ENCODE peak calls at places on chromosomes 7 and 10, in nine cellular contexts. X, C, Q, H, E, G, T, I and Z are unnamed samples.

GRCh38 chr7:33895025-33895804 is 10.1 kb upstream of the BMPER start:
- DNase-seq in G (peak; percentile 90), C (peak; percentile 89), E (no peak), Q (peak; percentile 89), H (peak; percentile 94), I (peak; percentile 61), T (peak; percentile 58), X (peak; percentile 89), Z (peak; percentile 95)

GRCh38 chr10:35635576-35635975 is 6.5 kb downstream of the FZD8 start:
- DNase-seq in G (no peak), T (no peak), E (peak; percentile 32), X (peak; percentile 83), I (no peak), Q (peak; percentile 79), C (peak; percentile 86), H (peak; percentile 81), Z (peak; percentile 74)

GRCh38 chr10:99921948-99922347 is 87.8 kb downstream of the DNMBP start:
- DNase-seq in X (no peak), E (no peak), I (no peak), H (no peak), G (no peak), T (no peak), Q (no peak), C (no peak), Z (no peak)

GRCh38 chr10:31013331-31013730 is 18.3 kb downstream of the ZNF438 start:
- DNase-seq in H (no peak), C (no peak), X (no peak), T (no peak), I (no peak), G (no peak), Q (no peak), E (no peak), Z (no peak)

GRCh38 chr10:123913688-123914268 is 22.2 kb upstream of the CPXM2 start:
- DNase-seq in T (no peak), I (no peak), G (no peak), X (no peak), C (peak; percentile 66), H (peak; percentile 27), E (no peak), Q (no peak), Z (no peak)

GRCh38 chr7:137142376-137142775 is 201.2 kb downstream of the PTN start:
- DNase-seq in X (no peak), H (no peak), C (no peak), I (no peak), G (no peak), E (no peak), T (no peak), Q (no peak), Z (no peak)

GRCh38 chr7:117323877-117324699 is 1.2 kb upstream of the WNT2 start:
- DNase-seq in H (peak; percentile 57), I (no peak), T (no peak), Q (peak; percentile 13), E (peak; percentile 56), C (peak; percentile 59), X (peak; percentile 61), G (peak; percentile 71), Z (peak; percentile 77)

GRCh38 chr10:17758200-17758599 is 6.2 kb downstream of the TMEM236 start:
- DNase-seq in X (peak; percentile 32), I (no peak), T (no peak), Q (no peak), E (no peak), G (no peak), C (no peak), H (peak; percentile 32), Z (peak; percentile 13)

GRCh38 chr7:47905071-47905920 is 43.0 kb downstream of the PKD1L1 start:
- DNase-seq in X (no peak), Q (peak; percentile 59), H (peak; percentile 14), C (no peak), T (no peak), I (no peak), G (no peak), E (no peak), Z (no peak)

GRCh38 chr7:118861581-118861980 is 637.1 kb downstream of the ANKRD7 start:
- DNase-seq in H (no peak), I (no peak), G (no peak), E (no peak), Q (no peak), X (no peak), T (no peak), C (no peak), Z (no peak)

GRCh38 chr7:68269410-68269809 is 1272.8 kb downstream of the TYW1 start:
- DNase-seq in X (peak; percentile 82), E (no peak), Q (no peak), G (no peak), T (no peak), C (no peak), H (peak; percentile 17), I (no peak), Z (no peak)

GRCh38 chr7:5488286-5488878 is 64.7 kb upstream of the TNRC18 start:
- DNase-seq in I (no peak), Q (no peak), G (no peak), H (no peak), T (no peak), X (no peak), C (peak; percentile 37), E (no peak), Z (no peak)

GRCh38 chr10:57222603-57223002 is 861.5 kb upstream of the ZWINT start:
- DNase-seq in E (no peak), I (no peak), C (peak; percentile 94), H (no peak), X (no peak), Q (no peak), T (no peak), G (no peak), Z (no peak)

GRCh38 chr7:16668049-16668858 is 22.3 kb downstream of the BZW2 start:
- DNase-seq in C (peak; percentile 40), G (peak; percentile 86), X (peak; percentile 91), E (peak; percentile 95), Q (peak; percentile 88), H (peak; percentile 100), T (no peak), I (no peak), Z (peak; percentile 30)

GRCh38 chr7:7099584-7100014 is 82.7 kb upstream of the C1GALT1 start:
- DNase-seq in H (peak; percentile 96), I (no peak), C (peak; percentile 99), Q (peak; percentile 100), X (peak; percentile 92), T (no peak), G (peak; percentile 79), E (peak; percentile 69), Z (peak; percentile 87)

GRCh38 chr7:155534691-155535090 is 11.7 kb downstream of the CNPY1 start:
- DNase-seq in E (no peak), X (no peak), C (no peak), G (peak; percentile 59), T (no peak), Q (no peak), H (no peak), I (no peak), Z (no peak)

GRCh38 chr7:118153551-118154177 is 30.3 kb upstream of the LSM8 start:
- DNase-seq in E (no peak), G (no peak), C (peak; percentile 72), I (no peak), X (peak; percentile 49), Q (peak; percentile 57), T (no peak), H (peak; percentile 46), Z (peak; percentile 83)

GRCh38 chr10:76388321-76388720 is 956.9 kb downstream of the LRMDA start:
- DNase-seq in Q (no peak), X (no peak), C (no peak), E (no peak), G (no peak), H (no peak), I (no peak), T (no peak), Z (no peak)

GRCh38 chr10:98235876-98236275 is 32.1 kb downstream of the LOXL4 start:
- DNase-seq in H (no peak), X (no peak), G (no peak), Q (no peak), I (no peak), C (no peak), E (no peak), T (no peak), Z (no peak)

GRCh38 chr7:121084256-121084655 is 95.7 kb downstream of the CPED1 start:
- DNase-seq in T (no peak), C (no peak), X (no peak), H (peak; percentile 28), Q (no peak), G (no peak), E (no peak), I (no peak), Z (no peak)

GRCh38 chr10:3622845-3623621 is 162.0 kb downstream of the KLF6 start:
- DNase-seq in I (peak; percentile 11), H (peak; percentile 22), T (no peak), C (no peak), Q (peak; percentile 74), G (no peak), E (no peak), X (no peak), Z (no peak)

GRCh38 chr10:125782661-125783060 is 7.0 kb upstream of the MMP21 start:
- DNase-seq in H (no peak), X (no peak), T (no peak), Q (no peak), I (no peak), C (no peak), G (no peak), E (no peak), Z (no peak)

GRCh38 chr7:47819054-47819920 is 129.0 kb downstream of the PKD1L1 start:
- DNase-seq in I (peak; percentile 9), G (peak; percentile 82), X (peak; percentile 83), C (peak; percentile 79), E (peak; percentile 54), Q (peak; percentile 93), H (peak; percentile 87), T (peak; percentile 14), Z (peak; percentile 80)

GRCh38 chr7:4169505-4169904 is 512.6 kb upstream of the FOXK1 start:
- DNase-seq in I (no peak), X (peak; percentile 56), T (no peak), H (no peak), G (no peak), Q (peak; percentile 93), E (no peak), C (no peak), Z (peak; percentile 73)

GRCh38 chr7:148540041-148540738 is 50.4 kb upstream of the C7orf33 start:
- DNase-seq in E (no peak), T (no peak), X (peak; percentile 31), Q (peak; percentile 65), C (no peak), H (peak; percentile 56), I (no peak), G (peak; percentile 70), Z (no peak)

GRCh38 chr7:155356323-155357105 is 58.8 kb downstream of the INSIG1 start:
- DNase-seq in H (no peak), E (no peak), C (peak; percentile 76), X (peak; percentile 58), T (no peak), G (no peak), I (no peak), Q (peak; percentile 40), Z (peak; percentile 52)

GRCh38 chr10:72567884-72568283 is 58.0 kb downstream of the MICU1 start:
- DNase-seq in Q (peak; percentile 35), T (no peak), E (no peak), C (peak; percentile 67), X (no peak), H (peak; percentile 14), G (no peak), I (no peak), Z (peak; percentile 27)

GRCh38 chr10:42827201-42827600 is 44.6 kb downstream of the BMS1 start:
- DNase-seq in Q (peak; percentile 3), X (no peak), E (no peak), I (no peak), T (no peak), G (no peak), C (peak; percentile 76), H (no peak), Z (no peak)

GRCh38 chr10:84375011-84375410 is 46.6 kb downstream of the CCSER2 start:
- DNase-seq in G (no peak), T (peak; percentile 8), H (peak; percentile 81), I (no peak), Q (peak; percentile 57), X (peak; percentile 73), E (peak; percentile 34), C (peak; percentile 79), Z (peak; percentile 74)

GRCh38 chr10:32459072-32459703 is 13.2 kb downstream of the CCDC7 start:
- DNase-seq in X (no peak), C (no peak), E (no peak), H (no peak), G (no peak), I (no peak), T (peak; percentile 42), Q (peak; percentile 1), Z (no peak)

GRCh38 chr7:101294039-101294831 is 27.4 kb downstream of the IFT22 start:
- DNase-seq in H (no peak), Q (no peak), G (no peak), I (no peak), T (no peak), C (peak; percentile 98), E (no peak), X (no peak), Z (no peak)